ENCODE peak calls at places on chromosomes 3 and 15, in eight cellular contexts. T, X, D, W, Z, C, O and J are unnamed samples.

GRCh38 chr3:48086736-48087470 is 70.7 kb upstream of the MAP4 start:
- DNase-seq in T (no peak), X (no peak), D (peak), W (no peak), Z (no peak), C (no peak), O (no peak), J (no peak)

GRCh38 chr3:171865191-171865865 is 22.2 kb downstream of the TMEM212 start:
- DNase-seq in T (no peak), X (no peak), D (no peak), W (no peak), Z (no peak), C (no peak), O (no peak), J (no peak)

GRCh38 chr3:8538904-8539303 is 37.3 kb downstream of the LMCD1 start:
- DNase-seq in T (no peak), X (no peak), D (peak), W (no peak), Z (no peak), C (no peak), O (no peak), J (no peak)

GRCh38 chr3:58009749-58010535 is 1.7 kb downstream of the FLNB start:
- DNase-seq in T (peak), X (no peak), D (no peak), W (peak), Z (peak), C (no peak), O (peak), J (no peak)

GRCh38 chr3:157335677-157336076 is 101.0 kb upstream of the PTX3 start:
- DNase-seq in T (peak), X (no peak), D (peak), W (no peak), Z (no peak), C (peak), O (no peak), J (peak)

GRCh38 chr15:88246666-88247446 is 9.7 kb downstream of the NTRK3 start:
- DNase-seq in T (peak), X (peak), D (peak), W (peak), Z (no peak), C (peak), O (peak), J (peak)

GRCh38 chr3:40396406-40396805 is 9.4 kb downstream of the ENTPD3 start:
- DNase-seq in T (no peak), X (no peak), D (no peak), W (no peak), Z (no peak), C (no peak), O (no peak), J (no peak)

GRCh38 chr15:25251700-25252390 is 187.0 kb downstream of the UBE3A start:
- DNase-seq in T (peak), X (peak), D (no peak), W (peak), Z (peak), C (peak), O (peak), J (no peak)

GRCh38 chr15:49652922-49653321 is 32.1 kb downstream of the DTWD1 start:
- DNase-seq in T (no peak), X (no peak), D (no peak), W (no peak), Z (no peak), C (no peak), O (no peak), J (no peak)

GRCh38 chr3:12507871-12508281 is 23.6 kb downstream of the TSEN2 start:
- DNase-seq in T (no peak), X (no peak), D (peak), W (no peak), Z (no peak), C (no peak), O (no peak), J (no peak)

GRCh38 chr15:75577401-75578205 is 1.5 kb downstream of the PTPN9 start:
- DNase-seq in T (no peak), X (no peak), D (peak), W (peak), Z (no peak), C (no peak), O (no peak), J (no peak)

GRCh38 chr3:58141766-58142345 is 68.9 kb downstream of the DNASE1L3 start:
- DNase-seq in T (no peak), X (no peak), D (no peak), W (no peak), Z (no peak), C (no peak), O (no peak), J (peak)

GRCh38 chr3:212432-212831 is 15.9 kb downstream of the CHL1 start:
- DNase-seq in T (no peak), X (no peak), D (no peak), W (no peak), Z (no peak), C (no peak), O (no peak), J (no peak)

GRCh38 chr3:71438904-71439303 is 144.6 kb downstream of the FOXP1 start:
- DNase-seq in T (no peak), X (no peak), D (no peak), W (no peak), Z (no peak), C (no peak), O (no peak), J (no peak)

GRCh38 chr3:23804441-23805227 is 1.1 kb upstream of the UBE2E1 start:
- DNase-seq in T (no peak), X (no peak), D (no peak), W (no peak), Z (no peak), C (no peak), O (no peak), J (no peak)

GRCh38 chr15:97235285-97235985 is 725.1 kb upstream of the ARRDC4 start:
- DNase-seq in T (peak), X (peak), D (peak), W (no peak), Z (no peak), C (no peak), O (no peak), J (peak)

GRCh38 chr3:106006001-106006400 is 137.2 kb upstream of the CBLB start:
- DNase-seq in T (no peak), X (no peak), D (peak), W (no peak), Z (peak), C (no peak), O (no peak), J (no peak)

GRCh38 chr15:95760508-95760907 is 570.0 kb upstream of the NR2F2 start:
- DNase-seq in T (peak), X (no peak), D (no peak), W (no peak), Z (no peak), C (no peak), O (peak), J (peak)

GRCh38 chr15:59741274-59741906 is 52.3 kb upstream of the BNIP2 start:
- DNase-seq in T (peak), X (no peak), D (peak), W (no peak), Z (no peak), C (no peak), O (peak), J (peak)

GRCh38 chr3:71585891-71586809 is 2.6 kb upstream of the FOXP1 start:
- DNase-seq in T (no peak), X (no peak), D (peak), W (no peak), Z (no peak), C (no peak), O (no peak), J (peak)

GRCh38 chr3:65473746-65474145 is 565.0 kb downstream of the MAGI1 start:
- DNase-seq in T (no peak), X (no peak), D (peak), W (no peak), Z (no peak), C (no peak), O (no peak), J (no peak)

GRCh38 chr3:36591959-36592358 is 172.4 kb downstream of the DCLK3 start:
- DNase-seq in T (no peak), X (no peak), D (peak), W (no peak), Z (no peak), C (no peak), O (no peak), J (no peak)

GRCh38 chr3:106333911-106334618 is 465.3 kb upstream of the CBLB start:
- DNase-seq in T (no peak), X (no peak), D (peak), W (no peak), Z (no peak), C (no peak), O (no peak), J (no peak)

GRCh38 chr15:40902605-40903561 is 8.6 kb downstream of the VPS18 start:
- DNase-seq in T (no peak), X (no peak), D (no peak), W (peak), Z (peak), C (no peak), O (peak), J (peak)

GRCh38 chr3:87349833-87350232 is 73.4 kb upstream of the POU1F1 start:
- DNase-seq in T (no peak), X (no peak), D (no peak), W (no peak), Z (no peak), C (no peak), O (no peak), J (no peak)

GRCh38 chr3:76107935-76108570 is 322.7 kb upstream of the ZNF717 start:
- DNase-seq in T (no peak), X (no peak), D (peak), W (no peak), Z (no peak), C (no peak), O (no peak), J (peak)
- TF ChIP-seq CTCF in T (peak), X (peak), D (peak), W (no peak), Z (peak), C (peak), O (peak), J (peak)

GRCh38 chr3:149291178-149291577 is 42.3 kb downstream of the TM4SF18 start:
- DNase-seq in T (no peak), X (no peak), D (no peak), W (no peak), Z (no peak), C (no peak), O (no peak), J (peak)
- TF ChIP-seq CTCF in T (peak), X (peak), D (peak), W (no peak), Z (peak), C (peak), O (peak), J (peak)

GRCh38 chr3:110886514-110886913 is 185.1 kb upstream of the NECTIN3 start:
- DNase-seq in T (no peak), X (no peak), D (no peak), W (no peak), Z (no peak), C (no peak), O (no peak), J (peak)

GRCh38 chr3:110878692-110879091 is 192.9 kb upstream of the NECTIN3 start:
- DNase-seq in T (no peak), X (no peak), D (no peak), W (no peak), Z (no peak), C (no peak), O (no peak), J (no peak)

DNA sequence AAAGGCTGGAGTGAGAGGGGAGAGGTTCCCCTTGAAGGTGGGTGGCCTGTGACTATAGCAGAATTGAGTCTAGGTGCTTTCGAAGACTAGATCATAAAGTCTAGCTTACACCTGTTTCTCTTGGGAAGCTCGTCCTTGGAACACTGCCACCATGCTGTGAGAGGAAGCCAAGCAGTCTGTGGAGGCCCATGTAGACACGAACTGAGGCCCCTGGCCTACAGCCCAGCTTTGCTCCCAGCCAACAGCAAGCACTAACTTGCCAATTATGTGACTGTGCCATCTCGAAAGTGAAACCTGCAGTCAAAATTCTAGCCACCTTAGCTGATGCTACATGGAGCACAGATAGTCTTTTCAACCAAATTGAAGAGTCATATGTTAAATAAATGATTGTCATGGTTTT is 190.5 kb upstream of the NECTIN3 start:
- DNase-seq in T (peak), X (no peak), D (peak), W (peak), Z (peak), C (peak), O (peak), J (peak)
- TF ChIP-seq CTCF in T (peak), X (peak), D (peak), W (no peak), Z (peak), C (no peak), O (peak), J (peak)

GRCh38 chr3:161274691-161275298 is 53.7 kb downstream of the NMD3 start:
- DNase-seq in T (peak), X (no peak), D (peak), W (no peak), Z (no peak), C (no peak), O (no peak), J (peak)
- TF ChIP-seq CTCF in T (peak), X (peak), D (peak), W (no peak), Z (peak), C (peak), O (peak), J (peak)